ENCODE peak calls at places on chromosomes 6 and 20, in ten cellular contexts. Z is DND-41; U is activated naive CD8-positive, alpha-beta T cell treated with anti-CD3 and anti-CD28 coated beads, Interleukin-2, amount 50 U/mL, for 24 hours; X is midbrain; L is HS-5; Y is hypothalamus; J is Daoy; C is AG10803; W is germinal center; H is GM12891. A is an unnamed sample.

GRCh38 chr20:17611290-17611539 is 41.3 kb downstream of the DSTN start:
- DNase-seq in J (no peak), W (no peak), L (no peak), Y (no peak), X (no peak), C (no peak), U (peak; percentile 23), H (no peak), Z (no peak), A (no peak)

GRCh38 chr6:145544031-145544430 is 191.3 kb downstream of the EPM2A start:
- DNase-seq in X (no peak), J (no peak), W (no peak), H (no peak), Y (no peak), L (peak; percentile 36), Z (no peak), U (no peak), C (peak; percentile 39), A (peak; percentile 76)

GRCh38 chr6:161273356-161273751 is 507 bp downstream of the AGPAT4 start:
- DNase-seq in L (no peak), J (no peak), X (no peak), W (no peak), Z (no peak), H (no peak), U (peak; percentile 20), Y (no peak), C (peak; percentile 52), A (no peak)

GRCh38 chr20:51380401-51381385 is 161.8 kb downstream of the NFATC2 start:
- DNase-seq in U (no peak), X (no peak), L (no peak), Z (no peak), H (no peak), C (no peak), J (no peak), Y (no peak), W (peak; percentile 73), A (no peak)

GRCh38 chr6:12903246-12903645 is 186.7 kb downstream of the PHACTR1 start:
- DNase-seq in H (no peak), X (peak; percentile 34), J (no peak), L (no peak), U (no peak), W (no peak), Y (no peak), C (no peak), Z (no peak), A (no peak)

GRCh38 chr6:169858935-169859351 is 107.5 kb downstream of the ERMARD start:
- DNase-seq in U (no peak), X (no peak), C (no peak), H (no peak), W (no peak), J (no peak), L (no peak), Z (no peak), Y (no peak), A (no peak)

GRCh38 chr6:90039911-90040310 is 145.6 kb downstream of the GJA10 start:
- DNase-seq in L (peak; percentile 31), Z (no peak), U (no peak), X (no peak), H (no peak), Y (no peak), W (no peak), C (peak; percentile 77), J (no peak), A (no peak)

GRCh38 chr6:61649845-61650244 is 636.2 kb downstream of the KHDRBS2 start:
- DNase-seq in X (no peak), Y (no peak), L (no peak), W (no peak), C (no peak), Z (no peak), U (no peak), J (no peak), H (no peak), A (no peak)

GRCh38 chr6:43951063-43951755 is 176.0 kb downstream of the MRPL14 start:
- DNase-seq in X (no peak), Z (peak; percentile 43), H (no peak), Y (no peak), U (peak; percentile 16), W (no peak), L (no peak), J (peak; percentile 74), C (peak; percentile 42), A (no peak)

GRCh38 chr6:38233161-38233791 is 406.5 kb downstream of the BTBD9 start:
- DNase-seq in C (no peak), Y (no peak), X (no peak), U (no peak), W (peak; percentile 36), H (no peak), Z (no peak), L (peak; percentile 20), J (peak; percentile 76), A (no peak)